ENCODE peak calls at places on chromosomes 4 and X, in seven cellular contexts. One of them, this sample, is unnamed.

GRCh38 chrX:118727686-118728339 is 407 bp downstream of the IL13RA1 start:
- DNase-seq in dorsolateral prefrontal cortex: peak
- DNase-seq in sigmoid colon: no peak
- DNase-seq in MM.1S: no peak
- DNase-seq in GM23338: no peak
- DNase-seq in kidney: peak
- DNase-seq in GM23248: peak
- DNase-seq in this sample: no peak

GRCh38 chrX:2397648-2398340 is 103.0 kb downstream of the DHRSX start:
- DNase-seq in GM23338: no peak
- DNase-seq in kidney: no peak
- DNase-seq in sigmoid colon: no peak
- DNase-seq in MM.1S: no peak
- DNase-seq in GM23248: peak
- DNase-seq in dorsolateral prefrontal cortex: no peak
- DNase-seq in this sample: no peak

GRCh38 chrX:49186125-49187027 is at the start of gene PRICKLE3:
- DNase-seq in sigmoid colon: peak
- DNase-seq in GM23248: peak
- DNase-seq in kidney: peak
- DNase-seq in MM.1S: peak
- DNase-seq in dorsolateral prefrontal cortex: no peak
- DNase-seq in GM23338: peak
- DNase-seq in this sample: peak

GRCh38 chr4:184792950-184793555 is 32.7 kb downstream of the ACSL1 start:
- DNase-seq in dorsolateral prefrontal cortex: no peak
- DNase-seq in kidney: no peak
- DNase-seq in GM23248: peak
- DNase-seq in MM.1S: no peak
- DNase-seq in sigmoid colon: no peak
- DNase-seq in GM23338: no peak
- DNase-seq in this sample: peak

GRCh38 chrX:37926700-37927099 is 79.3 kb upstream of the DYNLT3 start:
- DNase-seq in GM23248: peak
- DNase-seq in kidney: no peak
- DNase-seq in dorsolateral prefrontal cortex: no peak
- DNase-seq in MM.1S: peak
- DNase-seq in sigmoid colon: no peak
- DNase-seq in GM23338: peak
- DNase-seq in this sample: no peak

GRCh38 chrX:113962338-113962737 is 621.5 kb upstream of the HTR2C start:
- DNase-seq in dorsolateral prefrontal cortex: no peak
- DNase-seq in GM23338: no peak
- DNase-seq in kidney: no peak
- DNase-seq in sigmoid colon: no peak
- DNase-seq in GM23248: no peak
- DNase-seq in MM.1S: no peak
- DNase-seq in this sample: no peak

GRCh38 chr4:26836539-26836938 is 24.1 kb upstream of the STIM2 start:
- DNase-seq in GM23338: no peak
- DNase-seq in GM23248: no peak
- DNase-seq in kidney: no peak
- DNase-seq in sigmoid colon: no peak
- DNase-seq in MM.1S: no peak
- DNase-seq in dorsolateral prefrontal cortex: no peak
- DNase-seq in this sample: no peak

GRCh38 chrX:64206556-64207162 is 1.2 kb upstream of the AMER1 start:
- DNase-seq in kidney: no peak
- DNase-seq in GM23338: no peak
- DNase-seq in MM.1S: peak
- DNase-seq in sigmoid colon: peak
- DNase-seq in dorsolateral prefrontal cortex: no peak
- DNase-seq in GM23248: peak
- DNase-seq in this sample: no peak

GRCh38 chr4:114535725-114536124 is 62.9 kb upstream of the UGT8 start:
- DNase-seq in kidney: no peak
- DNase-seq in GM23248: no peak
- DNase-seq in MM.1S: no peak
- DNase-seq in sigmoid colon: no peak
- DNase-seq in dorsolateral prefrontal cortex: no peak
- DNase-seq in GM23338: no peak
- DNase-seq in this sample: no peak

GRCh38 chr4:6991771-6992557 is 51.2 kb upstream of the TADA2B start:
- DNase-seq in MM.1S: peak
- DNase-seq in kidney: no peak
- DNase-seq in dorsolateral prefrontal cortex: no peak
- DNase-seq in sigmoid colon: no peak
- DNase-seq in GM23248: peak
- DNase-seq in GM23338: no peak
- DNase-seq in this sample: peak

GRCh38 chr4:6990661-6991060 is 52.5 kb upstream of the TADA2B start:
- DNase-seq in GM23248: no peak
- DNase-seq in GM23338: no peak
- DNase-seq in sigmoid colon: no peak
- DNase-seq in kidney: no peak
- DNase-seq in dorsolateral prefrontal cortex: no peak
- DNase-seq in MM.1S: no peak
- DNase-seq in this sample: no peak

GRCh38 chr4:6991249-6991648 is 51.9 kb upstream of the TADA2B start:
- DNase-seq in MM.1S: no peak
- DNase-seq in GM23248: no peak
- DNase-seq in dorsolateral prefrontal cortex: no peak
- DNase-seq in GM23338: no peak
- DNase-seq in kidney: no peak
- DNase-seq in sigmoid colon: no peak
- DNase-seq in this sample: no peak

GRCh38 chr4:6996481-6996880 is 46.7 kb upstream of the TADA2B start:
- DNase-seq in GM23248: no peak
- DNase-seq in sigmoid colon: no peak
- DNase-seq in GM23338: no peak
- DNase-seq in MM.1S: no peak
- DNase-seq in dorsolateral prefrontal cortex: no peak
- DNase-seq in kidney: no peak
- DNase-seq in this sample: no peak

GRCh38 chr4:6992728-6993655 is 50.2 kb upstream of the TADA2B start:
- DNase-seq in sigmoid colon: no peak
- DNase-seq in kidney: no peak
- DNase-seq in GM23338: no peak
- DNase-seq in dorsolateral prefrontal cortex: no peak
- DNase-seq in GM23248: peak
- DNase-seq in MM.1S: peak
- DNase-seq in this sample: no peak
- H3K27ac ChIP-seq in sigmoid colon: no peak
- H3K27ac ChIP-seq in kidney: no peak
- H3K27ac ChIP-seq in GM23338: no peak
- H3K27ac ChIP-seq in dorsolateral prefrontal cortex: no peak
- H3K27ac ChIP-seq in GM23248: no peak
- H3K27ac ChIP-seq in MM.1S: peak
- H3K27ac ChIP-seq in this sample: no peak

GRCh38 chr4:173845580-173845979 is 315.6 kb upstream of the HAND2 start:
- DNase-seq in sigmoid colon: no peak
- DNase-seq in kidney: no peak
- DNase-seq in dorsolateral prefrontal cortex: no peak
- DNase-seq in GM23338: no peak
- DNase-seq in GM23248: no peak
- DNase-seq in MM.1S: no peak
- DNase-seq in this sample: no peak
- H3K27ac ChIP-seq in sigmoid colon: no peak
- H3K27ac ChIP-seq in kidney: no peak
- H3K27ac ChIP-seq in dorsolateral prefrontal cortex: no peak
- H3K27ac ChIP-seq in GM23338: no peak
- H3K27ac ChIP-seq in GM23248: no peak
- H3K27ac ChIP-seq in MM.1S: no peak
- H3K27ac ChIP-seq in this sample: no peak

DNA sequence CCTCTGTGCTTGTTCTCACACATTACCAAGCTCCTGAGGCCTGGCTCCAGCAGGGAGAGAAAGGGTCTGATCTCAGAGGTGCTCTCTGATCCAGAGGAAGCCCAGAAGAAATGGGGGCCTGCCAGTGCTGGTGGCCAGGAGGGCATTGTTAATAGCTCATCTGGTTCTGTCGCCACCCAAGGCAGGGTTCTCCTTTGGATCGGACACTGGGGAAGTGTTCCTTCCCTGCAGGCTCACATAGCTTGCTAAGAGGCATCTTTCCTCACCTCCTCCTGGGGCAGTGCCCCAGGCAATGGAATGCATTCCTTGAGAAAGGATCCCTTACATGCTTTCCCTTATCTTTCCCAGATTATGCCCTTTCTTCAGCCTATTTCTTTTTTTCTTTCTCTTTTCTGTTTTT is 53.8 kb downstream of the RBM47 start:
- DNase-seq in GM23338: peak
- DNase-seq in sigmoid colon: no peak
- DNase-seq in GM23248: no peak
- DNase-seq in MM.1S: no peak
- DNase-seq in dorsolateral prefrontal cortex: no peak
- DNase-seq in kidney: no peak
- DNase-seq in this sample: no peak
- H3K27ac ChIP-seq in GM23338: peak
- H3K27ac ChIP-seq in sigmoid colon: no peak
- H3K27ac ChIP-seq in GM23248: no peak
- H3K27ac ChIP-seq in MM.1S: peak
- H3K27ac ChIP-seq in dorsolateral prefrontal cortex: no peak
- H3K27ac ChIP-seq in kidney: peak
- H3K27ac ChIP-seq in this sample: no peak

DNA sequence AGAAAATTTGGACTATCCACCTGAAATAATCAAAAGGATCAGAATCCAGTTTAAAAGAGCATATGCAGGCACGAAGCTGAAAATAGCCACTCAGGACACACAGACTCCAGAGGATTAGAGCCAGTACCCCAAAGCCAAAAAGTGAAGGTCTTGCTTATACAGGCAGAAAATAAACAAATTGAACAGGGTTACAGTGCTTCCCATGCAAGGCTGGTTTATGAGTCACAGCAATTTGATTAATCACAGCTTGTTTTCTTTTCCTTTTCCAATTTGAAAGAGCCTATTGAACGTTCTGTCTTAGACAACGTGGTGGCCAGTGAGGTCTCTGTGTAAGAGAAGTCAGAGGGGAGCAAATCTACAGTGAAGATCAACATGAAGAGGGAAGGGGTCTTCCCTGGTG is 10.2 kb downstream of the HGFAC start:
- DNase-seq in MM.1S: no peak
- DNase-seq in dorsolateral prefrontal cortex: no peak
- DNase-seq in kidney: no peak
- DNase-seq in GM23248: peak
- DNase-seq in GM23338: no peak
- DNase-seq in sigmoid colon: no peak
- DNase-seq in this sample: no peak
- H3K27ac ChIP-seq in MM.1S: no peak
- H3K27ac ChIP-seq in dorsolateral prefrontal cortex: no peak
- H3K27ac ChIP-seq in kidney: no peak
- H3K27ac ChIP-seq in GM23248: no peak
- H3K27ac ChIP-seq in GM23338: no peak
- H3K27ac ChIP-seq in sigmoid colon: no peak
- H3K27ac ChIP-seq in this sample: no peak

DNA sequence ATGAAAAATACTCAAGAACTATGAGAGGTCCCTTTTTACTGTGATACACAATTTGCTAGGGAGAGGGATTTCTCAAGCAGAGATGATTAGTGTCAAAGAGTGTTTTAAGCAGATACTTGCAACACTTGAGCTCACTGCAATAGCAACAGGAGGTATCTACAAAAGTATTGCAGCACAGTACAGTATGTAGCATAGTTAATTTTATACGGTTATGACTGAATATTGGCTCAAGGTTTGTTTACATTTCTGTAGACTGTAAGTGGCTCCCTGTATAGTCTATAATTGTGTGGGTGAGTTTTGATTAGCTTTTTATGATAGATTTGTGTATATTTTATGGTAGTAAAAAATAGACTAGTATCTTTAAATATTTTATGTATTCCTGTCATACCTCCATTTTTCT is 1177.2 kb downstream of the TECRL start:
- DNase-seq in dorsolateral prefrontal cortex: no peak
- DNase-seq in sigmoid colon: no peak
- DNase-seq in GM23338: no peak
- DNase-seq in kidney: no peak
- DNase-seq in GM23248: no peak
- DNase-seq in MM.1S: no peak
- DNase-seq in this sample: no peak
- H3K27ac ChIP-seq in dorsolateral prefrontal cortex: no peak
- H3K27ac ChIP-seq in sigmoid colon: no peak
- H3K27ac ChIP-seq in GM23338: no peak
- H3K27ac ChIP-seq in kidney: no peak
- H3K27ac ChIP-seq in GM23248: no peak
- H3K27ac ChIP-seq in MM.1S: no peak
- H3K27ac ChIP-seq in this sample: no peak

GRCh38 chr4:5078015-5078414 is 26.7 kb downstream of the STK32B start:
- DNase-seq in sigmoid colon: no peak
- DNase-seq in kidney: no peak
- DNase-seq in GM23248: no peak
- DNase-seq in MM.1S: no peak
- DNase-seq in dorsolateral prefrontal cortex: no peak
- DNase-seq in GM23338: no peak
- DNase-seq in this sample: no peak
- H3K27ac ChIP-seq in sigmoid colon: no peak
- H3K27ac ChIP-seq in kidney: no peak
- H3K27ac ChIP-seq in GM23248: no peak
- H3K27ac ChIP-seq in MM.1S: no peak
- H3K27ac ChIP-seq in dorsolateral prefrontal cortex: no peak
- H3K27ac ChIP-seq in GM23338: no peak
- H3K27ac ChIP-seq in this sample: no peak